ENCODE peak calls at places on chromosomes 3 and 15, in eight cellular contexts. Z is activated naive CD4-positive, alpha-beta T cell treated with anti-CD3 and anti-CD28 coated beads, Interleukin-2, amount 10 ng/mL, durations not matched to agents 7 days and 5 days; X is GM12865; Q is stimulated activated CD4-positive, alpha-beta T cell treated with anti-CD3 and anti-CD28 coated beads, Interleukin-4, amount 100 ng/mL, for 24 hours; A is ascending aorta; W is ovary; J is bronchial epithelial cell; D is germinal center. K is an unnamed sample.

GRCh38 chr3:157669403-157669802 is 166.2 kb upstream of the VEPH1 start:
- DNase-seq in Z (no peak), J (no peak), D (no peak), W (no peak), Q (no peak), A (no peak), X (no peak), K (no peak)

GRCh38 chr3:72102057-72102711 is 317.2 kb upstream of the PROK2 start:
- DNase-seq in J (no peak), A (no peak), Z (no peak), Q (no peak), D (peak; percentile 79), W (no peak), X (peak; percentile 75), K (no peak)

GRCh38 chr3:71559578-71560162 is 23.9 kb downstream of the FOXP1 start:
- DNase-seq in J (no peak), Z (no peak), W (no peak), A (no peak), D (no peak), X (no peak), Q (no peak), K (no peak)

GRCh38 chr3:176650478-176650877 is 546.8 kb downstream of the TBL1XR1 start:
- DNase-seq in A (no peak), J (peak; percentile 90), X (no peak), W (no peak), Q (no peak), Z (no peak), D (no peak), K (no peak)

GRCh38 chr3:141699907-141700306 is 38.2 kb upstream of the RNF7 start:
- DNase-seq in D (no peak), W (no peak), Q (no peak), A (no peak), Z (no peak), J (no peak), X (no peak), K (no peak)

GRCh38 chr3:134463676-134464611 is 21.8 kb downstream of the ANAPC13 start:
- DNase-seq in J (no peak), Z (no peak), D (no peak), A (no peak), X (no peak), W (peak; percentile 87), Q (no peak), K (peak; percentile 85)

GRCh38 chr15:63238796-63239195 is 38.6 kb upstream of the APH1B start:
- DNase-seq in A (no peak), X (peak; percentile 81), D (no peak), Q (peak; percentile 12), Z (no peak), W (no peak), J (peak; percentile 96), K (peak; percentile 96)

GRCh38 chr15:43930079-43930478 is 103.3 kb downstream of the WDR76 start:
- DNase-seq in J (no peak), W (no peak), D (peak; percentile 21), Q (no peak), Z (no peak), A (no peak), X (no peak), K (no peak)

GRCh38 chr15:31083394-31083790 is 18.1 kb downstream of the TRPM1 start:
- DNase-seq in X (no peak), Z (no peak), J (no peak), A (no peak), D (no peak), W (no peak), Q (no peak), K (peak; percentile 65)

GRCh38 chr3:136639069-136639468 is 113.1 kb downstream of the STAG1 start:
- DNase-seq in A (no peak), J (no peak), W (no peak), X (no peak), D (no peak), Q (no peak), Z (no peak), K (no peak)

GRCh38 chr3:192514754-192515660 is 212.3 kb downstream of the FGF12 start:
- DNase-seq in Q (no peak), A (no peak), D (peak; percentile 8), J (no peak), X (peak; percentile 1), Z (no peak), W (no peak), K (no peak)

GRCh38 chr3:166785851-166786250 is 594.2 kb downstream of the ZBBX start:
- DNase-seq in Q (no peak), W (no peak), A (no peak), X (no peak), J (peak; percentile 57), Z (no peak), D (no peak), K (no peak)

GRCh38 chr15:42239528-42240245 is 31.6 kb upstream of the VPS39 start:
- DNase-seq in W (no peak), X (no peak), D (no peak), A (no peak), Z (no peak), Q (no peak), J (no peak), K (no peak)

GRCh38 chr3:128307029-128307633 is 153.8 kb downstream of the EEFSEC start:
- DNase-seq in Q (no peak), J (no peak), D (no peak), X (no peak), A (no peak), Z (no peak), W (no peak), K (no peak)

K was measured in retinal pigment epithelial cell.